ENCODE peak calls at places on chromosomes 12 and 14, in nine cellular contexts. V is ascending aorta; D is mesendoderm; J is CD8-positive, alpha-beta T cell; L is heart right ventricle; E is GM06990; F is CD8-positive, alpha-beta memory T cell; H is GM12878; Z is tibial nerve. N is an unnamed sample.

GRCh38 chr14:36580856-36581831 is 1.3 kb downstream of the NKX2-8 start:
- DNase-seq in E (no peak), D (peak; percentile 81), L (no peak), F (no peak), J (no peak), V (no peak), Z (no peak), H (no peak), N (peak; percentile 91)

GRCh38 chr14:44404021-44404420 is 103.1 kb downstream of the FSCB start:
- DNase-seq in F (no peak), V (no peak), E (no peak), H (no peak), L (no peak), Z (no peak), D (no peak), J (no peak), N (no peak)

GRCh38 chr12:67982165-67982563 is 7.1 kb upstream of the IFNG-AS1 start:
- DNase-seq in F (no peak), J (no peak), V (no peak), H (no peak), Z (no peak), E (no peak), L (no peak), D (no peak), N (no peak)

GRCh38 chr12:131499160-131499863 is 211.6 kb upstream of the SFSWAP start:
- DNase-seq in L (no peak), D (no peak), E (no peak), J (no peak), V (no peak), Z (no peak), H (no peak), F (no peak), N (no peak)

GRCh38 chr12:473198-473597 is 13.5 kb downstream of the B4GALNT3 start:
- DNase-seq in E (no peak), J (no peak), Z (no peak), F (no peak), D (no peak), L (no peak), H (no peak), V (peak; percentile 53), N (no peak)

GRCh38 chr12:2930865-2931264 is 28.3 kb upstream of the TEAD4 start:
- DNase-seq in H (no peak), E (no peak), V (no peak), F (no peak), D (no peak), Z (no peak), L (no peak), J (no peak), N (no peak)

GRCh38 chr12:105946541-105946940 is 192.2 kb downstream of the NUAK1 start:
- DNase-seq in L (peak; percentile 66), E (no peak), D (no peak), H (no peak), J (no peak), V (no peak), F (no peak), Z (no peak), N (no peak)

GRCh38 chr12:123723011-123723410 is 10.9 kb downstream of the ATP6V0A2 start:
- DNase-seq in F (no peak), D (no peak), Z (no peak), V (no peak), L (no peak), H (no peak), E (no peak), J (no peak), N (no peak)

GRCh38 chr12:7916936-7917335 is 19.1 kb downstream of the SLC2A3 start:
- DNase-seq in Z (no peak), L (no peak), F (no peak), D (peak; percentile 81), J (no peak), H (no peak), V (no peak), E (no peak), N (peak; percentile 51)

GRCh38 chr12:109912790-109913189 is 12.7 kb downstream of the TCHP start:
- DNase-seq in J (no peak), F (no peak), Z (no peak), H (no peak), L (peak; percentile 38), E (no peak), V (no peak), D (no peak), N (no peak)

GRCh38 chr14:71395151-71395604 is 487.9 kb downstream of the PCNX1 start:
- DNase-seq in D (no peak), E (no peak), V (no peak), J (no peak), L (no peak), Z (no peak), F (no peak), H (no peak), N (no peak)

GRCh38 chr12:45357547-45358417 is 141.9 kb downstream of the ANO6 start:
- DNase-seq in V (no peak), Z (no peak), E (no peak), H (no peak), J (no peak), D (no peak), L (peak; percentile 48), F (no peak), N (no peak)

GRCh38 chr14:21626491-21627230 is 8.1 kb downstream of the OR10G2 start:
- DNase-seq in J (no peak), Z (no peak), H (no peak), E (no peak), D (no peak), F (no peak), V (no peak), L (no peak), N (no peak)

GRCh38 chr14:52351191-52351560 is 37.1 kb downstream of the PTGER2 start:
- DNase-seq in D (peak; percentile 8), H (no peak), L (no peak), Z (no peak), F (no peak), E (no peak), J (no peak), V (no peak), N (no peak)

GRCh38 chr12:116559330-116560080 is at the start of gene MAP1LC3B2:
- DNase-seq in J (peak; percentile 47), V (no peak), L (peak; percentile 51), Z (no peak), E (peak; percentile 94), F (peak; percentile 88), H (peak; percentile 97), D (no peak), N (peak; percentile 37)

GRCh38 chr12:116053479-116054195 is 223.9 kb downstream of the MED13L start:
- DNase-seq in H (no peak), L (peak; percentile 24), F (no peak), E (no peak), V (no peak), D (no peak), Z (no peak), J (no peak), N (no peak)

GRCh38 chr12:53066594-53066978 is 12.6 kb downstream of the SPRYD3 start:
- DNase-seq in H (no peak), Z (no peak), F (peak; percentile 45), V (peak; percentile 63), E (no peak), D (no peak), J (no peak), L (no peak), N (no peak)
- H3K36me3 ChIP-seq in H (peaks cover 6% of the 10 kb centered on the region), Z (peaks cover 67% of the 10 kb centered on the region), F (peaks cover 17% of the 10 kb centered on the region), V (peaks cover 38% of the 10 kb centered on the region), E (peaks cover 14% of the 10 kb centered on the region), D (peaks cover 1% of the 10 kb centered on the region), J (peaks cover 24% of the 10 kb centered on the region), L (peaks cover 56% of the 10 kb centered on the region), N (peaks cover 1% of the 10 kb centered on the region)

DNA sequence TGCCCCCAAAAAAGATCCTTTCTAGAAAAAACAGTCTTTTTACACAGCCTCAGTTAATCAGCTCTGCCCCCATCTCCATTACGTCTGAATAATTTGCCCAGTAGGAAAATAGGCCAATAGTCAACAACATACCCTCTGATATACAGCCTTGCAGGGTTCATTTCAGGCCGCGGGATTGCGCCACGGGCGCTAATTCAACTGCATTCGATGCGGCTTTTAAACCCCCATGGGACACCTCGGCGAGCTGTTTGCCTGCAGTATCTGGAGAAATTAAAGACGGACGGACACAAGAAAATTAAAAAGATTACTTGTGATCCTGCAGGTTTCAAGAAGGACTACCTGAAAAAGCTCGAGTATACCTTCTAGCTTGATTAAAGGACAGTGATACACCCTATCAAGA is 36.1 kb downstream of the ERP29 start:
- DNase-seq in H (no peak), Z (no peak), E (no peak), V (no peak), F (no peak), D (no peak), L (no peak), J (no peak), N (no peak)
- H3K36me3 ChIP-seq in H (peaks cover 48% of the 10 kb centered on the region), Z (peaks cover 98% of the 10 kb centered on the region), E (peaks cover 27% of the 10 kb centered on the region), V (peaks cover 33% of the 10 kb centered on the region), F (peaks cover 53% of the 10 kb centered on the region), D (peaks cover 19% of the 10 kb centered on the region), L (peaks cover 99% of the 10 kb centered on the region), J (peaks cover 44% of the 10 kb centered on the region), N (peaks cover 43% of the 10 kb centered on the region)

GRCh38 chr12:132662901-132663755 is 24.0 kb downstream of the POLE start:
- DNase-seq in Z (no peak), L (no peak), D (no peak), J (no peak), H (no peak), F (no peak), V (peak; percentile 55), E (no peak), N (no peak)
- H3K36me3 ChIP-seq in Z (peaks cover 98% of the 10 kb centered on the region), L (peaks cover 100% of the 10 kb centered on the region), D (peaks cover 46% of the 10 kb centered on the region), J (peaks cover 17% of the 10 kb centered on the region), H (peaks cover 36% of the 10 kb centered on the region), F (peaks cover 16% of the 10 kb centered on the region), V (peaks cover 89% of the 10 kb centered on the region), E (peaks cover 44% of the 10 kb centered on the region), N (peaks cover 72% of the 10 kb centered on the region)

GRCh38 chr14:77561881-77562280 is 54.6 kb downstream of the SPTLC2 start:
- DNase-seq in V (no peak), E (no peak), Z (no peak), D (no peak), L (no peak), H (no peak), J (no peak), F (no peak), N (no peak)

GRCh38 chr14:77559381-77559780 is 57.1 kb downstream of the SPTLC2 start:
- DNase-seq in L (no peak), H (no peak), D (no peak), Z (no peak), F (no peak), E (no peak), J (no peak), V (no peak), N (no peak)

GRCh38 chr14:77565289-77566081 is 51.0 kb downstream of the SPTLC2 start:
- DNase-seq in Z (no peak), D (no peak), F (no peak), L (no peak), E (no peak), J (no peak), V (no peak), H (no peak), N (no peak)

GRCh38 chr14:77557391-77557790 is 58.8 kb upstream of the ISM2 start:
- DNase-seq in L (no peak), J (no peak), H (no peak), Z (no peak), F (no peak), E (no peak), V (no peak), D (no peak), N (no peak)

DNA sequence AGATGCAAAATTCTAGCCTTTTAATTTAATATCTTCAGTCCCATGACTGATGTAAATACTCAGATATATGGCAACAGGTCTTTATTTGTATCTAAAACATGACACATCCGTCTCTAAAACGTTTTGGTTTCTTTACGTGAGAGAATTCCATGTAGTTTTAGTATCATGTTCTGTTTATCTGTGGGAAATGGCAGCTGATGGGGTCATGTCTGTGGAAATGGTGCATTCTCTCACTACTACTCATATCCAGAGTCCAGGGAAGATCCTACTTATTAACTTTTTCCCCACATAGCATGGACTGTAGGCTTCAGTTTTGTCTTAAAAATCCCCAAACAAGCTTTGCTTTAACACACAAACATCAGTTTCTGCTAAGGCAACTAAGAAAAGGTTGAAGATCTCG is 53.8 kb downstream of the SPTLC2 start:
- DNase-seq in E (no peak), H (no peak), F (no peak), V (no peak), D (no peak), Z (no peak), J (no peak), L (no peak), N (no peak)
- H3K36me3 ChIP-seq in E (no peaks in the 10 kb centered on the region), H (no peaks in the 10 kb centered on the region), F (peaks cover 2% of the 10 kb centered on the region), V (peaks cover 9% of the 10 kb centered on the region), D (no peaks in the 10 kb centered on the region), Z (peaks cover 49% of the 10 kb centered on the region), J (peaks cover 3% of the 10 kb centered on the region), L (peaks cover 61% of the 10 kb centered on the region), N (no peaks in the 10 kb centered on the region)